ENCODE peak calls at places on chromosomes 6 and 20, in four cellular contexts. V is fibroblast of gingiva, E is heart left ventricle, L is CD14-positive monocyte. C is an unnamed sample.

GRCh38 chr6:15160812-15161211 is 85.1 kb upstream of the JARID2 start:
- DNase-seq in V (no peak), E (no peak), L (no peak), C (no peak)

GRCh38 chr6:132404736-132405135 is 3.5 kb upstream of the MOXD1 start:
- DNase-seq in V (no peak), E (no peak), L (no peak), C (no peak)

GRCh38 chr20:53009979-53010735 is 38.0 kb downstream of the TSHZ2 start:
- DNase-seq in V (no peak), E (no peak), L (no peak), C (no peak)

GRCh38 chr6:16019462-16019861 is 109.4 kb upstream of the MYLIP start:
- DNase-seq in V (no peak), E (no peak), L (no peak), C (no peak)

GRCh38 chr20:57723816-57724215 is 14.0 kb upstream of the PMEPA1 start:
- DNase-seq in V (no peak), E (no peak), L (no peak), C (no peak)

GRCh38 chr20:46592580-46593362 is 42.3 kb upstream of the OCSTAMP start:
- DNase-seq in V (no peak), E (no peak), L (no peak), C (no peak)

GRCh38 chr20:46541229-46541935 is 9.1 kb downstream of the OCSTAMP start:
- DNase-seq in V (no peak), E (no peak), L (no peak), C (no peak)

GRCh38 chr6:146785001-146785585 is 186.3 kb downstream of the ADGB start:
- DNase-seq in V (peak), E (no peak), L (no peak), C (no peak)

GRCh38 chr20:41155267-41155666 is 17.9 kb downstream of the PLCG1 start:
- DNase-seq in V (peak), E (no peak), L (no peak), C (no peak)

GRCh38 chr6:34343823-34344222 is 48.6 kb downstream of the NUDT3 start:
- DNase-seq in V (no peak), E (no peak), L (no peak), C (no peak)

GRCh38 chr6:53109612-53110011 is 39.0 kb downstream of the GCM1 start:
- DNase-seq in V (no peak), E (no peak), L (no peak), C (no peak)

GRCh38 chr20:13638496-13639477 is at the start of gene TASP1:
- DNase-seq in V (peak), E (peak), L (peak), C (peak)

GRCh38 chr20:59051666-59052065 is 9.1 kb upstream of the PRELID3B start:
- DNase-seq in V (no peak), E (no peak), L (no peak), C (no peak)

GRCh38 chr20:48657426-48658197 is 170.2 kb downstream of the PREX1 start:
- DNase-seq in V (peak), E (peak), L (peak), C (peak)

GRCh38 chr6:33846226-33846625 is 42.4 kb upstream of the MLN start:
- DNase-seq in V (no peak), E (no peak), L (no peak), C (no peak)

GRCh38 chr6:57221191-57221935 is 744 bp downstream of the RAB23 start:
- DNase-seq in V (peak), E (peak), L (no peak), C (peak)

C was measured in right lobe of liver.